ENCODE peak calls at places on chromosome 11, in eight cellular contexts. A is spleen; B is naive thymus-derived CD4-positive, alpha-beta T cell; T is IMR-90; F is heart right ventricle; Q is transverse colon; E is AG04450; X is T-helper 17 cell. H is an unnamed sample. For H3K9me3, the result is how much of the 10 kb centered on the place peaks cover.

GRCh38 chr11:102831709-102832492 is 11.5 kb downstream of the MMP3 start:
- DNase-seq in A (no peak), B (no peak), Q (no peak), E (no peak), F (no peak), T (no peak), X (no peak), H (no peak)

GRCh38 chr11:69391192-69392103 is 90.0 kb upstream of the LINC01488 start:
- DNase-seq in T (no peak), F (no peak), E (no peak), X (no peak), A (peak), Q (no peak), B (no peak), H (no peak)

GRCh38 chr11:77379253-77379652 is 77.8 kb upstream of the GDPD4 start:
- DNase-seq in E (no peak), F (no peak), B (no peak), A (no peak), Q (no peak), T (peak), X (no peak), H (no peak)

GRCh38 chr11:73236879-73237278 is 18.8 kb downstream of the P2RY2 start:
- DNase-seq in B (no peak), E (no peak), A (peak), F (peak), T (peak), X (no peak), Q (peak), H (no peak)

GRCh38 chr11:75576445-75577049 is 14.5 kb downstream of the SERPINH1 start:
- DNase-seq in Q (peak), A (peak), X (no peak), F (no peak), T (peak), B (no peak), E (no peak), H (no peak)

GRCh38 chr11:15929371-15929801 is 427.0 kb downstream of the SOX6 start:
- DNase-seq in A (no peak), X (no peak), B (no peak), F (no peak), T (no peak), E (no peak), Q (no peak), H (no peak)

GRCh38 chr11:63535734-63536133 is 874 bp upstream of the PLAAT4 start:
- DNase-seq in F (no peak), B (no peak), X (no peak), Q (no peak), T (no peak), A (no peak), E (no peak), H (no peak)

GRCh38 chr11:21545701-21546100 is 647.2 kb upstream of the ANO5 start:
- DNase-seq in F (no peak), A (no peak), E (no peak), Q (no peak), B (no peak), X (no peak), T (no peak), H (no peak)

DNA sequence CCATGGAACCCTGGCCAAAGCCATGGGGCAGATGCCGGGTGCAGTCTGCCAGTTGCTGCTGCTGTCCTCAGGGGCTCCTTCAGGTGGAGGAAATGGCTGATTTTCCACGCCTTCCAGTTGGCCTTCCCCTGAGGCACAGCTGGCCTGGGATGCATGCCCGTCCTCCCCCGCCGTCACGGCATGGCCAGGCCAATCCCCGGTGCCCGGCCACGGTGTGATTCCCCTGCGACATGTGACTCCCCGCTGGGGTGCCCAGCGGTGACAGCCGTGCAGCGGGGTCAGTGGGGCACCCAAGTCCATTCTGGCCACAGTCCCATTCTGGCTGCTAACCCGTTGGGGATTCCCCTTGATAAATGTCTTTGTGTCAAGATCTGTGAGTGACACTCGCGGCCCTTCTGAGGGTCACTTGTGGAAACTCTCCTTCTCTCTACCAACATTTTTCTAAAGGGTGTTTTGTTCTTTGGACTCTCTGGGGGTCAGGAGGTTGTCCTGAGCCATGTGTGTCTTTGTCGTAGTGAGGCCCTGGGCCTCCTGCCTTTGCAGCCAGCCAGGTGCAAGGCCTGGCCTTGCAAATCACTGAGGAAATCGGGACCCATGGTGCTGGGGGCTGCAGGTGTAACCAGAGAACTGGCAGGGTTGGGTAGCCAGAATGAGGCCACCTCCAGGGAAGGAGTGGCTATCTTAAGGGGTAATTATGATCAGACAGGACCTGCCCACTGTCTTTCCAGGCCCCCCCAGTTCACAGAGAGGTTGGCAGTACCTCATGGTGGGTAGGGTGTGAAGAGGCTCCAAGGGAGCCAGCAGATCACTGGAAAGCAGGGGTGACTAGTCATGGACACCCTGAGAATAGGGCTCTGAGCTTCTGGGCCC is 37.1 kb downstream of the KCNQ1OT1 start:
- DNase-seq in A (peak), F (no peak), T (no peak), X (no peak), E (no peak), B (no peak), Q (no peak), H (no peak)
- H3K9me3 ChIP-seq in A (under half), F (under half), T (under half), X (under half), E (half or more), B (under half), Q (under half), H (under half)

GRCh38 chr11:23767576-23767975 is 729.3 kb upstream of the LUZP2 start:
- DNase-seq in B (no peak), X (no peak), A (no peak), E (no peak), F (no peak), Q (no peak), T (no peak), H (no peak)

GRCh38 chr11:23764285-23764684 is 732.6 kb upstream of the LUZP2 start:
- DNase-seq in B (no peak), E (no peak), A (no peak), T (no peak), F (no peak), X (no peak), Q (no peak), H (no peak)

GRCh38 chr11:23769214-23769613 is 727.6 kb upstream of the LUZP2 start:
- DNase-seq in B (no peak), X (no peak), E (no peak), Q (no peak), T (no peak), A (no peak), F (no peak), H (no peak)

DNA sequence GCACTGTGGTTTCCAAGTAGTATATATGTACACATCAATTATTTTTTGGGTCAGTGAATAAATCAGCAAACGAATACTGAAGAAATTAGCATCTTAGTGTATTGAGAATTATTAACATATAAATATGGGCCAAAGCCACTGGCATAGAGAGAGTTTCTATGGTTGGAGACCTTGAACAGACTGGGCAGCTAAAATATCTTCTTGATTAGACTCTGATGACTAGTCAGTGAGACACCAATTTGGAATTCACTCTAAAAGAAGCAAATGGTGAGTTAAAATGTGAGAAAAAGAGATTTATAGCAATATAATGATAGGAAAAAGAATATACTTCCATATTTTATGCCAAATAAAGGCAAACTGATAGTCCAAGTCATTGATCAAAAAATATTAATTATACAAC is 731.0 kb upstream of the LUZP2 start:
- DNase-seq in B (no peak), X (no peak), E (no peak), A (no peak), T (peak), F (no peak), Q (no peak), H (no peak)
- H3K9me3 ChIP-seq in B (under half), X (under half), E (under half), A (under half), T (under half), F (under half), Q (under half), H (under half)

GRCh38 chr11:126440792-126441514 is 85.5 kb downstream of the ST3GAL4 start:
- DNase-seq in Q (peak), A (peak), B (peak), E (no peak), X (peak), F (peak), T (peak), H (peak)

GRCh38 chr11:126440276-126440675 is 84.8 kb downstream of the ST3GAL4 start:
- DNase-seq in B (no peak), Q (no peak), E (no peak), F (no peak), X (no peak), A (no peak), T (no peak), H (no peak)

GRCh38 chr11:126437731-126438130 is 82.2 kb downstream of the ST3GAL4 start:
- DNase-seq in X (no peak), E (no peak), B (no peak), A (no peak), Q (no peak), T (no peak), F (no peak), H (no peak)

GRCh38 chr11:126438272-126438671 is 82.8 kb downstream of the ST3GAL4 start:
- DNase-seq in E (no peak), A (no peak), T (no peak), Q (no peak), B (no peak), F (no peak), X (no peak), H (peak)

GRCh38 chr11:126438691-126439090 is 83.2 kb downstream of the ST3GAL4 start:
- DNase-seq in T (no peak), E (no peak), Q (no peak), A (no peak), F (no peak), B (no peak), X (no peak), H (no peak)
- H3K9me3 ChIP-seq in T (under half), E (under half), Q (under half), A (under half), F (under half), B (under half), X (under half), H (under half)

DNA sequence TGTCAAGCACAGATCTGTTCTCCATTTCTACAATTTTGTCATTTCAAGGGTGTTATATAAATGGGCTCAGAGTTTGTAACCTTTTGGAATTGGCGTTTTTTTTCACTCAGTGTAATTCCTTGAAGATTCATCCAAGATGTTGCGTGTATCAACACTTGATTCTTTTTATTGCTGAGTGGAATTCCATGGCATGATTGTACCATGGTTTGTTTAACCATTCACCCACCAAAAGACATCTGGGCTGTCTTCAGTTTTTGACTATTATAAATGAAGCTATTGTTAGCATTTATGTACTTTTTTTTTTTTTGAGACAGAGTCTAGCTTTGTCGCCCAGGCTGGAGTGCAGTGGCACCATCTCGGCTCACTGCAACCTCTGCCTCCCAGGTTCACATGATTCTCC is 2.9 kb downstream of the OOSP1 start:
- DNase-seq in Q (no peak), A (no peak), T (no peak), B (no peak), F (no peak), X (no peak), E (no peak), H (no peak)
- H3K9me3 ChIP-seq in Q (under half), A (under half), T (under half), B (under half), F (under half), X (under half), E (under half), H (under half)

GRCh38 chr11:58726594-58727414 is 4.9 kb downstream of the GLYAT start:
- DNase-seq in X (no peak), A (no peak), B (peak), Q (no peak), F (no peak), E (no peak), T (no peak), H (no peak)
- H3K9me3 ChIP-seq in X (under half), A (under half), B (under half), Q (under half), F (under half), E (under half), T (under half), H (under half)

DNA sequence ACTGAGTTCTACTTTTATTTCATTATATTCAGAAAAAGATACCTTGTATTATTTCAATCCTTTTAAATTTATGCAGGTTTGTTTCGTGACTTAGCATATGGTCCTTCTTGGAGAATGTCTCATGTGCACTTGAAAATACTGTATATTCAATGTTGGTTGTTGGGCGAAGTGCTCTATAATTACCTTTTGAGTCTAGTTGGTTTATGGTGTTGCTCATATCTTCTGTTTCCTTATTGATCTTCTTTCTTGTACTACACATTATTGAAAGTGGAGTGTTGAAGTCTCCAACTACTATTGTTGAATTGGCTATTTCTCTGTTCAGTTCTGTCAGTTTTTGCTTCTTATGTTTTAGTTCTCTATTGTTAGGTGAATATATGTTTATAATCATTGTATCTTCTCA is 90.4 kb downstream of the KCNQ1OT1 start:
- DNase-seq in X (no peak), E (no peak), A (no peak), B (no peak), T (no peak), F (no peak), Q (no peak), H (no peak)
- H3K9me3 ChIP-seq in X (under half), E (under half), A (under half), B (under half), T (under half), F (under half), Q (under half), H (under half)

GRCh38 chr11:100866453-100866852 is 179.4 kb downstream of the ARHGAP42 start:
- DNase-seq in B (no peak), E (no peak), F (no peak), A (no peak), Q (no peak), X (no peak), T (no peak), H (no peak)

GRCh38 chr11:100869328-100869727 is 182.2 kb downstream of the ARHGAP42 start:
- DNase-seq in E (no peak), F (no peak), A (no peak), Q (no peak), T (no peak), X (no peak), B (no peak), H (no peak)

GRCh38 chr11:100867601-100868000 is 180.5 kb downstream of the ARHGAP42 start:
- DNase-seq in Q (no peak), T (no peak), B (no peak), E (no peak), F (no peak), X (no peak), A (no peak), H (no peak)

GRCh38 chr11:100863080-100863581 is 176.0 kb downstream of the ARHGAP42 start:
- DNase-seq in T (peak), B (no peak), Q (no peak), X (no peak), A (no peak), F (peak), E (peak), H (no peak)

GRCh38 chr11:100865443-100865842 is 178.4 kb downstream of the ARHGAP42 start:
- DNase-seq in F (no peak), Q (no peak), A (no peak), T (peak), B (no peak), X (no peak), E (no peak), H (no peak)
- H3K9me3 ChIP-seq in F (under half), Q (under half), A (under half), T (under half), B (under half), X (under half), E (under half), H (under half)

H was measured in pancreas.